ENCODE peak calls at places on chromosome 9, in seven cellular contexts. Y is hepatocyte, X is OCI-LY7, G is endodermal cell, B is keratinocyte, A is cardiac fibroblast, K is cardiac muscle cell. J is an unnamed sample.

GRCh38 chr9:85202596-85202995 is 533.1 kb downstream of the NTRK2 start:
- DNase-seq in K (peak; percentile 6), G (peak; percentile 48), A (peak; percentile 84), Y (no peak), X (no peak), B (no peak), J (no peak)

GRCh38 chr9:13957089-13957488 is 356.9 kb downstream of the NFIB start:
- DNase-seq in Y (no peak), A (no peak), G (no peak), K (no peak), B (no peak), X (no peak), J (no peak)

GRCh38 chr9:75814667-75815066 is 75.8 kb upstream of the PCSK5 start:
- DNase-seq in G (no peak), Y (no peak), K (no peak), A (no peak), X (no peak), B (no peak), J (no peak)

GRCh38 chr9:8186553-8186952 is 387.0 kb upstream of the DMAC1 start:
- DNase-seq in B (no peak), G (no peak), A (no peak), Y (no peak), X (peak; percentile 3), K (no peak), J (no peak)

GRCh38 chr9:124035001-124035650 is 23.6 kb downstream of the LHX2 start:
- DNase-seq in G (no peak), A (no peak), K (no peak), B (no peak), Y (no peak), X (no peak), J (no peak)

GRCh38 chr9:13282998-13283397 is 3.5 kb upstream of the MPDZ start:
- DNase-seq in B (no peak), K (no peak), Y (no peak), G (no peak), X (no peak), A (no peak), J (no peak)

GRCh38 chr9:98428452-98428851 is 173.0 kb upstream of the TBC1D2 start:
- DNase-seq in B (no peak), X (no peak), Y (no peak), K (no peak), G (no peak), A (no peak), J (no peak)

GRCh38 chr9:21964925-21965385 is 29.2 kb downstream of the CDKN2A start:
- DNase-seq in B (no peak), A (peak; percentile 81), Y (peak; percentile 54), K (no peak), G (peak; percentile 54), X (no peak), J (no peak)

GRCh38 chr9:27528278-27528885 is 1.2 kb downstream of the MOB3B start:
- DNase-seq in X (no peak), G (peak; percentile 94), A (peak; percentile 62), Y (peak; percentile 89), B (no peak), K (peak; percentile 79), J (peak; percentile 57)

GRCh38 chr9:131677445-131678180 is 62.3 kb downstream of the RAPGEF1 start:
- DNase-seq in A (peak; percentile 71), Y (no peak), K (peak; percentile 45), B (no peak), X (peak; percentile 92), G (no peak), J (no peak)

GRCh38 chr9:88801214-88801796 is 190.0 kb upstream of the S1PR3 start:
- DNase-seq in A (no peak), Y (no peak), G (no peak), K (no peak), B (no peak), X (no peak), J (no peak)

GRCh38 chr9:121434946-121435345 is 64.7 kb downstream of the GGTA1 start:
- DNase-seq in A (peak; percentile 63), K (peak; percentile 21), B (no peak), Y (no peak), G (no peak), X (no peak), J (no peak)

GRCh38 chr9:89922099-89922498 is 317.3 kb downstream of the GADD45G start:
- DNase-seq in B (no peak), K (peak; percentile 80), G (peak; percentile 20), X (no peak), A (no peak), Y (no peak), J (no peak)

GRCh38 chr9:115591584-115591984 is 473.6 kb upstream of the TNC start:
- DNase-seq in Y (peak; percentile 92), X (peak; percentile 45), A (peak; percentile 99), K (peak; percentile 85), B (peak; percentile 69), G (peak; percentile 82), J (peak; percentile 28)

GRCh38 chr9:81182421-81182820 is 506.9 kb downstream of the TLE1 start:
- DNase-seq in K (no peak), B (no peak), Y (peak; percentile 13), G (peak; percentile 35), A (no peak), X (no peak), J (no peak)

DNA sequence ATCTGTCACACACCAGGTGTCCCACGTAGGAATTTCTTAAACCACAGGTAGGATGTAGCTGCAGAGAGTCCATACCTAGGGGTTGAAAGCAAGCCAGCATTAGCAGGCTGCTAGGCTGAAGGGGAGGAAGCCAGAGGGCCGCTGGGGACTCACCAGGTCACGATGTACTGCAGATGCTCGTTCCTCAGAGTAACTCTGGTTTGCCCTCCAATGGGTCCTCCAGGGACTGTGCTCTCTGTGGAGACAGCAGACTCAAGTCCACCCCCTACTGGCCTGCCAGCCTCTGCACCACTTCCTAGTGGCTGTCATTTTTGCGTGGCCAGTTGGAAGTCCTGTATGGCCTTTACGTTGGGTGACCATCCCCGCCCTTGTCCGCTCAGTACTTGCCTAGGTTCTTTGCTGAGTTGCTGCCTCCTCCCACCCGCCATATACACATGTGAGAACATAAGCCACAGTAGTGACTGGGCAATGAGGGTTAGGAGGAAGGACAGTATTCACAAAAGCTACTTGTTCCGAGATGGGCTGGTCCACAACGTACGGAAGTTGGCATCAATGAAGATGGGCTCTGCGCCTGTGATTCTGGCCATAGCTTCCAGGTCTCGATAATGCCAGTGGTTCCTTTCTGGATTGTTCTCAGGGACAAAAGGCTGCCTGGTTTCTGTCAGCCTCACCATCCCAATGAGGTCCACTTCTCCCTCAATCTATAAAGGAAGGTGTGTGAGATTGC is 4.1 kb downstream of the RPL7A start:
- DNase-seq in X (peak; percentile 63), A (peak; percentile 70), K (peak; percentile 69), B (no peak), Y (peak; percentile 64), G (peak; percentile 93), J (peak; percentile 42)
- TF ChIP-seq CTCF in X (peak; percentile 75), A (peak; percentile 78), K (peak; percentile 69), B (peak; percentile 81), Y (peak; percentile 47), G (peak; percentile 85), J (peak; percentile 63)

GRCh38 chr9:120109242-120109641 is 470.7 kb downstream of the CDK5RAP2 start:
- DNase-seq in Y (peak; percentile 44), K (peak; percentile 45), G (peak; percentile 90), B (no peak), A (no peak), X (peak; percentile 2), J (peak; percentile 17)
- TF ChIP-seq CTCF in Y (peak; percentile 23), K (no peak), G (peak; percentile 87), B (peak; percentile 17), A (no peak), X (peak; percentile 39), J (peak; percentile 50)

DNA sequence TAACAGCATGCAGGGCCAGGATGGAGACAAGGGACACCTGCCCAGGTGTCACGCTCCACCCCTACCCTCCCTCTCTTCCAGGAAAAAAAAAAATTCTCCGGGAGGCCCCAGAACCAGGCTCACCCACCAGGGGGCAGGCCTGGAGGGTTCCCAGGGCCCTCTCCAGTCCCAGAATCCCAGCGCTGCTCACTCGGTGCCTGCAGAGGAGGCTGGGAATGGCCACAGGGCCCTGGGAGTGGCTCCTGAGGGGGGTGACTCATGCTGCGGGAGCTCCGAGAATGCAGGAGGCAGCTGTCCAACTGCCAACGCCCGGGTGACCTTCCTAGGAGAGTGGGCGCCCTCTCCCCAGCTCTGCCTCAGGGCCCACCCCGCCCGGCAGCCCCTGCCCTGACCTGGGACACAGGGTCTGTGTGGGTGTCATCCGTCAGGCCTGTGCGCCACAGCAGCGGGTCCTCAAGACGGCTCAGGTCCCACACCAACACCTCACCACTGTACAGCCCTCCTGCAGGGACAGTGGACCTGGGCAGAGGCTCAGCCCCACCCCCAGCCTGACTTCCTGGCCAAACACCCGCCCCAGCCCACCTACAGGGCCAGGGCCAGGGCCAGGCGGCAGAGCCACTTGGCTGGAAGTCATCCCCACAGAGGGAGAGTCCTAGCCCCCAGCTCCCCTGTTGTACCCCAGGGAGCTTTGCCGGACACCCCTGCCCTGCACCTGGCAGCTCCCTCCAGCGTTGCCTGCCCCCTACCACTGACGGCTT is 21.2 kb downstream of the DYNC2I2 start:
- DNase-seq in K (peak; percentile 92), Y (peak; percentile 96), B (peak; percentile 90), X (no peak), G (peak; percentile 98), A (peak; percentile 97), J (peak; percentile 45)
- TF ChIP-seq CTCF in K (peak; percentile 89), Y (peak; percentile 90), B (peak; percentile 89), X (peak; percentile 62), G (peak; percentile 91), A (peak; percentile 91), J (peak; percentile 86)

DNA sequence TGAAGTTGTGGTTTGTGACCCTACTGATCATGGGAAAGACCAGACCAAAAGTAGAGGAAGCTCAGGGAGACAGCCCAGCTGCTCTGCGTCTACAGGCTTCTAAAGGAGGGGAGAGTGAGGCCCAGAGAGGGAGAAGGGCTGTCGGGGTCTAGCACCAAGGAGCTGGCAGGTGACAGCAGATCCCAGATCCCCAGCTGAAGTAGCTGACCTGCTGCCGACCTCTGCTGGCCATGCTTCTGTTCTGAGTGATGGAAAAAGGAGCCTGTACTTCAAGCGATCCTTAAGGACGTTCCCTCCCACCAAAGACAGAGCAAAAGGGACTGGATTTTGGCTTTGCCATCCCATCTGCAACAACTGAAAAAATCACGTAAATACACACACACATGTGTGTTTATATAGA is 22.7 kb upstream of the QSOX2 start:
- DNase-seq in A (peak; percentile 28), X (peak; percentile 17), K (peak; percentile 83), Y (peak; percentile 32), B (no peak), G (peak; percentile 79), J (no peak)
- TF ChIP-seq CTCF in A (no peak), X (no peak), K (no peak), Y (no peak), B (no peak), G (peak; percentile 51), J (no peak)

GRCh38 chr9:37410969-37411785 is 11.3 kb upstream of the GRHPR start:
- DNase-seq in A (peak; percentile 37), Y (no peak), X (peak; percentile 92), K (no peak), G (peak; percentile 81), B (no peak), J (no peak)
- TF ChIP-seq CTCF in A (peak; percentile 48), Y (peak; percentile 21), X (peak; percentile 81), K (peak; percentile 39), G (peak; percentile 65), B (peak; percentile 23), J (peak; percentile 44)

GRCh38 chr9:128818099-128818838 is at the start of gene ENDOG:
- DNase-seq in A (peak; percentile 97), K (peak; percentile 99), G (peak; percentile 99), Y (peak; percentile 99), B (peak; percentile 79), X (peak; percentile 98), J (peak; percentile 99)
- TF ChIP-seq CTCF in A (peak; percentile 99), K (peak; percentile 98), G (peak; percentile 84), Y (peak; percentile 93), B (peak; percentile 100), X (peak; percentile 87), J (peak; percentile 96)